ENCODE peak calls at places on chromosomes 4 and X, in nine cellular contexts. One of them, this sample, is unnamed.

GRCh38 chr4:141352775-141353544 is 132.3 kb downstream of the ZNF330 start:
- DNase-seq in choroid plexus epithelial cell: peak
- DNase-seq in cardiac muscle cell: no peak
- DNase-seq in endothelial cell of umbilical vein: peak
- DNase-seq in IMR-90: peak
- DNase-seq in fibroblast of mammary gland: peak
- DNase-seq in WERI-Rb-1: no peak
- DNase-seq in PC-9: no peak
- DNase-seq in NB4: peak
- DNase-seq in this sample: peak

GRCh38 chr4:126916626-126917140 is 716.1 kb upstream of the INTU start:
- DNase-seq in IMR-90: peak
- DNase-seq in choroid plexus epithelial cell: peak
- DNase-seq in PC-9: no peak
- DNase-seq in fibroblast of mammary gland: peak
- DNase-seq in cardiac muscle cell: no peak
- DNase-seq in WERI-Rb-1: no peak
- DNase-seq in NB4: no peak
- DNase-seq in endothelial cell of umbilical vein: no peak
- DNase-seq in this sample: peak

GRCh38 chr4:148151797-148152196 is 290.4 kb downstream of the NR3C2 start:
- DNase-seq in cardiac muscle cell: no peak
- DNase-seq in fibroblast of mammary gland: no peak
- DNase-seq in IMR-90: no peak
- DNase-seq in endothelial cell of umbilical vein: no peak
- DNase-seq in choroid plexus epithelial cell: no peak
- DNase-seq in PC-9: no peak
- DNase-seq in WERI-Rb-1: no peak
- DNase-seq in NB4: no peak
- DNase-seq in this sample: no peak

GRCh38 chrX:46574337-46574940 is 874 bp downstream of the CHST7 start:
- DNase-seq in fibroblast of mammary gland: no peak
- DNase-seq in PC-9: no peak
- DNase-seq in NB4: no peak
- DNase-seq in cardiac muscle cell: no peak
- DNase-seq in WERI-Rb-1: peak
- DNase-seq in endothelial cell of umbilical vein: peak
- DNase-seq in choroid plexus epithelial cell: peak
- DNase-seq in IMR-90: no peak
- DNase-seq in this sample: no peak

GRCh38 chr4:52507774-52508173 is 151.3 kb downstream of the USP46 start:
- DNase-seq in endothelial cell of umbilical vein: no peak
- DNase-seq in NB4: no peak
- DNase-seq in choroid plexus epithelial cell: peak
- DNase-seq in fibroblast of mammary gland: no peak
- DNase-seq in WERI-Rb-1: no peak
- DNase-seq in IMR-90: no peak
- DNase-seq in cardiac muscle cell: no peak
- DNase-seq in PC-9: no peak
- DNase-seq in this sample: no peak

GRCh38 chr4:40099010-40099409 is 42.4 kb downstream of the N4BP2 start:
- DNase-seq in fibroblast of mammary gland: no peak
- DNase-seq in cardiac muscle cell: no peak
- DNase-seq in NB4: peak
- DNase-seq in endothelial cell of umbilical vein: no peak
- DNase-seq in IMR-90: no peak
- DNase-seq in WERI-Rb-1: no peak
- DNase-seq in PC-9: no peak
- DNase-seq in choroid plexus epithelial cell: peak
- DNase-seq in this sample: no peak

GRCh38 chr4:158496030-158496741 is 25.5 kb upstream of the RXFP1 start:
- DNase-seq in fibroblast of mammary gland: no peak
- DNase-seq in cardiac muscle cell: peak
- DNase-seq in PC-9: peak
- DNase-seq in endothelial cell of umbilical vein: peak
- DNase-seq in IMR-90: no peak
- DNase-seq in NB4: peak
- DNase-seq in WERI-Rb-1: peak
- DNase-seq in choroid plexus epithelial cell: peak
- DNase-seq in this sample: no peak

GRCh38 chr4:48546336-48546735 is 56.3 kb downstream of the ZAR1 start:
- DNase-seq in cardiac muscle cell: peak
- DNase-seq in PC-9: peak
- DNase-seq in IMR-90: peak
- DNase-seq in NB4: peak
- DNase-seq in fibroblast of mammary gland: peak
- DNase-seq in WERI-Rb-1: peak
- DNase-seq in choroid plexus epithelial cell: peak
- DNase-seq in endothelial cell of umbilical vein: peak
- DNase-seq in this sample: peak

GRCh38 chrX:41692162-41692749 is 3.5 kb downstream of the GPR34 start:
- DNase-seq in endothelial cell of umbilical vein: no peak
- DNase-seq in IMR-90: peak
- DNase-seq in WERI-Rb-1: no peak
- DNase-seq in NB4: no peak
- DNase-seq in fibroblast of mammary gland: peak
- DNase-seq in cardiac muscle cell: no peak
- DNase-seq in choroid plexus epithelial cell: peak
- DNase-seq in PC-9: no peak
- DNase-seq in this sample: peak

GRCh38 chrX:69493193-69493592 is 10.9 kb upstream of the NALF2 start:
- DNase-seq in NB4: peak
- DNase-seq in WERI-Rb-1: peak
- DNase-seq in IMR-90: no peak
- DNase-seq in cardiac muscle cell: peak
- DNase-seq in PC-9: peak
- DNase-seq in endothelial cell of umbilical vein: peak
- DNase-seq in choroid plexus epithelial cell: peak
- DNase-seq in fibroblast of mammary gland: peak
- DNase-seq in this sample: peak

GRCh38 chr4:95165926-95166524 is 382.7 kb downstream of the UNC5C start:
- DNase-seq in NB4: peak
- DNase-seq in WERI-Rb-1: peak
- DNase-seq in endothelial cell of umbilical vein: peak
- DNase-seq in fibroblast of mammary gland: peak
- DNase-seq in IMR-90: peak
- DNase-seq in choroid plexus epithelial cell: peak
- DNase-seq in PC-9: no peak
- DNase-seq in cardiac muscle cell: peak
- DNase-seq in this sample: peak

GRCh38 chr4:8366601-8367000 is 73.9 kb downstream of the ACOX3 start:
- DNase-seq in cardiac muscle cell: no peak
- DNase-seq in choroid plexus epithelial cell: no peak
- DNase-seq in endothelial cell of umbilical vein: no peak
- DNase-seq in WERI-Rb-1: no peak
- DNase-seq in NB4: no peak
- DNase-seq in fibroblast of mammary gland: no peak
- DNase-seq in PC-9: no peak
- DNase-seq in IMR-90: no peak
- DNase-seq in this sample: no peak

GRCh38 chr4:184382189-184382846 is 92.0 kb downstream of the IRF2 start:
- DNase-seq in choroid plexus epithelial cell: no peak
- DNase-seq in fibroblast of mammary gland: no peak
- DNase-seq in cardiac muscle cell: peak
- DNase-seq in NB4: peak
- DNase-seq in IMR-90: no peak
- DNase-seq in PC-9: no peak
- DNase-seq in WERI-Rb-1: no peak
- DNase-seq in endothelial cell of umbilical vein: peak
- DNase-seq in this sample: no peak
- H3K4me3 ChIP-seq in choroid plexus epithelial cell: no peak
- H3K4me3 ChIP-seq in fibroblast of mammary gland: no peak
- H3K4me3 ChIP-seq in cardiac muscle cell: no peak
- H3K4me3 ChIP-seq in NB4: no peak
- H3K4me3 ChIP-seq in IMR-90: no peak
- H3K4me3 ChIP-seq in PC-9: no peak
- H3K4me3 ChIP-seq in WERI-Rb-1: no peak
- H3K4me3 ChIP-seq in endothelial cell of umbilical vein: no peak
- H3K4me3 ChIP-seq in this sample: no peak

GRCh38 chr4:73344106-73344505 is 60.0 kb upstream of the ALB start:
- DNase-seq in endothelial cell of umbilical vein: no peak
- DNase-seq in PC-9: no peak
- DNase-seq in fibroblast of mammary gland: no peak
- DNase-seq in NB4: no peak
- DNase-seq in WERI-Rb-1: no peak
- DNase-seq in choroid plexus epithelial cell: no peak
- DNase-seq in cardiac muscle cell: no peak
- DNase-seq in IMR-90: no peak
- DNase-seq in this sample: no peak

GRCh38 chr4:73345399-73345975 is 58.6 kb upstream of the ALB start:
- DNase-seq in fibroblast of mammary gland: no peak
- DNase-seq in endothelial cell of umbilical vein: no peak
- DNase-seq in NB4: no peak
- DNase-seq in choroid plexus epithelial cell: peak
- DNase-seq in WERI-Rb-1: no peak
- DNase-seq in IMR-90: no peak
- DNase-seq in PC-9: no peak
- DNase-seq in cardiac muscle cell: no peak
- DNase-seq in this sample: no peak

GRCh38 chr4:73335717-73336116 is 68.4 kb upstream of the ALB start:
- DNase-seq in cardiac muscle cell: no peak
- DNase-seq in IMR-90: no peak
- DNase-seq in fibroblast of mammary gland: no peak
- DNase-seq in WERI-Rb-1: peak
- DNase-seq in PC-9: no peak
- DNase-seq in endothelial cell of umbilical vein: no peak
- DNase-seq in choroid plexus epithelial cell: no peak
- DNase-seq in NB4: no peak
- DNase-seq in this sample: no peak

GRCh38 chr4:73343432-73343831 is 60.7 kb upstream of the ALB start:
- DNase-seq in endothelial cell of umbilical vein: no peak
- DNase-seq in IMR-90: no peak
- DNase-seq in WERI-Rb-1: no peak
- DNase-seq in cardiac muscle cell: no peak
- DNase-seq in choroid plexus epithelial cell: no peak
- DNase-seq in NB4: no peak
- DNase-seq in PC-9: no peak
- DNase-seq in fibroblast of mammary gland: peak
- DNase-seq in this sample: no peak

GRCh38 chr4:73341454-73341853 is 62.6 kb upstream of the ALB start:
- DNase-seq in NB4: peak
- DNase-seq in fibroblast of mammary gland: peak
- DNase-seq in PC-9: peak
- DNase-seq in IMR-90: peak
- DNase-seq in WERI-Rb-1: peak
- DNase-seq in cardiac muscle cell: peak
- DNase-seq in choroid plexus epithelial cell: peak
- DNase-seq in endothelial cell of umbilical vein: peak
- DNase-seq in this sample: peak
- TF ChIP-seq CTCF in NB4: peak
- TF ChIP-seq CTCF in fibroblast of mammary gland: peak
- TF ChIP-seq CTCF in PC-9: peak
- TF ChIP-seq CTCF in IMR-90: peak
- TF ChIP-seq CTCF in WERI-Rb-1: peak
- TF ChIP-seq CTCF in cardiac muscle cell: peak
- TF ChIP-seq CTCF in choroid plexus epithelial cell: peak
- TF ChIP-seq CTCF in endothelial cell of umbilical vein: peak
- TF ChIP-seq CTCF in this sample: peak

GRCh38 chrX:44306336-44306735 is 37.1 kb downstream of the EFHC2 start:
- DNase-seq in cardiac muscle cell: no peak
- DNase-seq in PC-9: peak
- DNase-seq in IMR-90: peak
- DNase-seq in fibroblast of mammary gland: peak
- DNase-seq in WERI-Rb-1: no peak
- DNase-seq in endothelial cell of umbilical vein: no peak
- DNase-seq in choroid plexus epithelial cell: peak
- DNase-seq in NB4: no peak
- DNase-seq in this sample: peak

GRCh38 chrX:44312421-44312820 is 31.1 kb downstream of the EFHC2 start:
- DNase-seq in cardiac muscle cell: no peak
- DNase-seq in PC-9: no peak
- DNase-seq in fibroblast of mammary gland: no peak
- DNase-seq in endothelial cell of umbilical vein: no peak
- DNase-seq in NB4: no peak
- DNase-seq in IMR-90: no peak
- DNase-seq in choroid plexus epithelial cell: no peak
- DNase-seq in WERI-Rb-1: no peak
- DNase-seq in this sample: no peak

GRCh38 chrX:44310227-44310626 is 33.2 kb downstream of the EFHC2 start:
- DNase-seq in fibroblast of mammary gland: no peak
- DNase-seq in PC-9: no peak
- DNase-seq in endothelial cell of umbilical vein: no peak
- DNase-seq in cardiac muscle cell: no peak
- DNase-seq in WERI-Rb-1: no peak
- DNase-seq in choroid plexus epithelial cell: no peak
- DNase-seq in IMR-90: no peak
- DNase-seq in NB4: no peak
- DNase-seq in this sample: no peak

GRCh38 chrX:44305921-44306320 is 37.6 kb downstream of the EFHC2 start:
- DNase-seq in NB4: no peak
- DNase-seq in WERI-Rb-1: no peak
- DNase-seq in endothelial cell of umbilical vein: no peak
- DNase-seq in IMR-90: no peak
- DNase-seq in PC-9: no peak
- DNase-seq in cardiac muscle cell: no peak
- DNase-seq in choroid plexus epithelial cell: no peak
- DNase-seq in fibroblast of mammary gland: no peak
- DNase-seq in this sample: no peak

GRCh38 chrX:44308869-44309268 is 34.6 kb downstream of the EFHC2 start:
- DNase-seq in fibroblast of mammary gland: no peak
- DNase-seq in WERI-Rb-1: no peak
- DNase-seq in endothelial cell of umbilical vein: no peak
- DNase-seq in IMR-90: no peak
- DNase-seq in PC-9: no peak
- DNase-seq in choroid plexus epithelial cell: no peak
- DNase-seq in cardiac muscle cell: no peak
- DNase-seq in NB4: no peak
- DNase-seq in this sample: no peak
- H3K4me3 ChIP-seq in fibroblast of mammary gland: no peak
- H3K4me3 ChIP-seq in WERI-Rb-1: no peak
- H3K4me3 ChIP-seq in endothelial cell of umbilical vein: no peak
- H3K4me3 ChIP-seq in IMR-90: no peak
- H3K4me3 ChIP-seq in PC-9: no peak
- H3K4me3 ChIP-seq in choroid plexus epithelial cell: no peak
- H3K4me3 ChIP-seq in cardiac muscle cell: no peak
- H3K4me3 ChIP-seq in NB4: no peak
- H3K4me3 ChIP-seq in this sample: no peak

DNA sequence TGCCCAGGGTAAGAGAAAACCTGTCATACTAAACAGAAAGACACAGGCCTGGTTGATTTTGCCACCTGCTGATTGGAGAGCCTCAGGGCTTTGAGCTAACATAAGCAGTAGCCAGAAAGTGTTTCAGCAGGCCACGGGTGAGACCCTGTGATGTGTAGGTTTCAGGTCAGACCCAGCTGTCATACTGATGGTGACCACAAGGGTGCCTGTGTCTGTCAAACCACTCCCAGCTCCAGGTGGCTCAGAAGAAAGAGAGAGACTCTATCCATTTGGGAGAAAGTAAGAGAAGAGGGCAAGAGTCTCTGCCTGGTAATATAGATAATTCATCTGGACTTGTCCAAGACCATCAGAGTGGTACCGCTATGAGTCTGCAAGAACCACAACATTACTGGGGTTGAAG is 72.8 kb upstream of the NLRP2B start:
- DNase-seq in endothelial cell of umbilical vein: no peak
- DNase-seq in PC-9: no peak
- DNase-seq in fibroblast of mammary gland: no peak
- DNase-seq in NB4: peak
- DNase-seq in IMR-90: no peak
- DNase-seq in WERI-Rb-1: peak
- DNase-seq in cardiac muscle cell: no peak
- DNase-seq in choroid plexus epithelial cell: no peak
- DNase-seq in this sample: no peak
- TF ChIP-seq CTCF in endothelial cell of umbilical vein: no peak
- TF ChIP-seq CTCF in PC-9: peak
- TF ChIP-seq CTCF in fibroblast of mammary gland: no peak
- TF ChIP-seq CTCF in NB4: peak
- TF ChIP-seq CTCF in IMR-90: no peak
- TF ChIP-seq CTCF in WERI-Rb-1: peak
- TF ChIP-seq CTCF in cardiac muscle cell: no peak
- TF ChIP-seq CTCF in choroid plexus epithelial cell: no peak
- TF ChIP-seq CTCF in this sample: no peak

GRCh38 chr4:65671402-65671801 is 1.1 kb upstream of the EPHA5 start:
- DNase-seq in endothelial cell of umbilical vein: no peak
- DNase-seq in NB4: no peak
- DNase-seq in PC-9: no peak
- DNase-seq in IMR-90: no peak
- DNase-seq in WERI-Rb-1: no peak
- DNase-seq in cardiac muscle cell: no peak
- DNase-seq in choroid plexus epithelial cell: no peak
- DNase-seq in fibroblast of mammary gland: no peak
- DNase-seq in this sample: no peak
- H3K4me3 ChIP-seq in endothelial cell of umbilical vein: no peak
- H3K4me3 ChIP-seq in NB4: no peak
- H3K4me3 ChIP-seq in PC-9: no peak
- H3K4me3 ChIP-seq in IMR-90: no peak
- H3K4me3 ChIP-seq in WERI-Rb-1: no peak
- H3K4me3 ChIP-seq in cardiac muscle cell: no peak
- H3K4me3 ChIP-seq in choroid plexus epithelial cell: no peak
- H3K4me3 ChIP-seq in fibroblast of mammary gland: no peak
- H3K4me3 ChIP-seq in this sample: no peak

This sample was measured in foreskin fibroblast.